ENCODE peak calls at places on chromosome 18, in six cellular contexts. K, C, I, V, N and X are unnamed samples.

GRCh38 chr18:45567123-45567522 is 48.2 kb upstream of the SLC14A2 start:
- DNase-seq in K (peak), V (peak), I (no peak), N (no peak), C (peak), X (no peak)

GRCh38 chr18:37634516-37634915 is 68.9 kb upstream of the CELF4 start:
- DNase-seq in K (no peak), N (no peak), C (no peak), V (no peak), I (no peak), X (no peak)

GRCh38 chr18:48589797-48590519 is 51.1 kb downstream of the CTIF start:
- DNase-seq in V (peak), K (no peak), C (no peak), I (no peak), N (no peak), X (no peak)

GRCh38 chr18:61551586-61551985 is 218.4 kb downstream of the CDH20 start:
- DNase-seq in K (peak), C (peak), I (peak), V (no peak), N (peak), X (peak)

GRCh38 chr18:37489998-37490397 is 75.6 kb downstream of the CELF4 start:
- DNase-seq in C (no peak), V (no peak), K (no peak), N (no peak), I (no peak), X (no peak)

GRCh38 chr18:44887227-44887631 is 206.5 kb downstream of the SETBP1 start:
- DNase-seq in N (no peak), K (peak), V (peak), C (peak), I (peak), X (peak)

GRCh38 chr18:49972535-49972934 is 159.2 kb upstream of the ACAA2 start:
- DNase-seq in C (no peak), V (no peak), N (no peak), K (no peak), I (no peak), X (no peak)

GRCh38 chr18:56748698-56749268 is 97.6 kb downstream of the WDR7 start:
- DNase-seq in V (no peak), I (no peak), K (peak), N (peak), C (peak), X (peak)

GRCh38 chr18:9400197-9400596 is 65.6 kb downstream of the TWSG1 start:
- DNase-seq in C (no peak), I (no peak), V (no peak), K (no peak), N (no peak), X (no peak)

GRCh38 chr18:21833619-21834300 is 93.2 kb downstream of the MIB1 start:
- DNase-seq in N (no peak), K (no peak), C (no peak), I (no peak), V (no peak), X (no peak)

GRCh38 chr18:37674570-37674969 is 109.0 kb upstream of the CELF4 start:
- DNase-seq in N (no peak), I (no peak), C (no peak), V (no peak), K (no peak), X (no peak)

GRCh38 chr18:49907346-49907929 is 94.1 kb upstream of the ACAA2 start:
- DNase-seq in I (no peak), N (no peak), V (no peak), K (no peak), C (peak), X (no peak)

GRCh38 chr18:1222880-1223279 is 318.2 kb downstream of the ADCYAP1 start:
- DNase-seq in V (no peak), C (no peak), N (no peak), K (no peak), I (no peak), X (no peak)

GRCh38 chr18:60413944-60414547 is 41.5 kb upstream of the MC4R start:
- DNase-seq in C (no peak), K (no peak), V (no peak), N (peak), I (peak), X (no peak)

GRCh38 chr18:76977681-76978234 is 154.8 kb downstream of the MBP start:
- DNase-seq in N (no peak), V (no peak), K (no peak), I (no peak), C (no peak), X (no peak)

GRCh38 chr18:76978616-76979015 is 154.0 kb downstream of the MBP start:
- DNase-seq in K (no peak), N (peak), V (no peak), C (no peak), I (no peak), X (no peak)

GRCh38 chr18:76979906-76980305 is 152.7 kb downstream of the MBP start:
- DNase-seq in I (no peak), N (no peak), K (no peak), C (no peak), V (no peak), X (no peak)

GRCh38 chr18:76980663-76981387 is 151.8 kb downstream of the MBP start:
- DNase-seq in N (peak), V (no peak), I (no peak), K (no peak), C (no peak), X (no peak)

DNA sequence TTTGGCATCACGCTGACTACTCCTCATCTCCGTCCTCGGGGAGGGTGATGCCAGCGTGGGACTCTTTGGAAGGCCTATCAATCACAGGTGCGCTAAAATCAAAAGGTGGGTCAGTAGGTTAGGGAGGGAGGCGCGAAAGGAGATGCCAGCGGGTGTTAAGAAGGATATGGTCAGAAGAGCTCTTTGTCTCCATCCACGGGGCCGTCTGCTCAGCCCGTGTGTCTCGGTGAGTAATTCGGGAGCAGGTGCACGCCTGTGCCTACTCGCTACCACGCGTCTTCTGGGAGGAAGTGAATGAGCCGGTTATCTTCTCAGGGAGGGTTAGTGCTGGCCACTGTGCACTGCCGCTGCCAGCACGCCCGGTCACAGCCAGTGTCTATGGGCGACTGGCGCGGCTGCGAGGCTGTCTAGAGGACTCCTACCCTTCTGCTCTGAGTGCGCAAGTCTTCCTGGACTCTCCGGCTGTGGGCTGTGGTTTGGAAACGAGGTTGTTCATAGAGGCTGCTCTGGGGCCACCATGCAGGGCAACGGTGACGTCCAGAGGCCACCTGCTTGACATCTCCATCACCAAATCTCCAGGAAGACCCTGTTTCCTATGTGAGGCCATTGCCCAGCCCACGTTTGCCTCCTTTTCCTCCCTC is 153.4 kb downstream of the MBP start:
- DNase-seq in V (no peak), C (no peak), N (no peak), I (no peak), K (no peak), X (no peak)
- H3K27ac ChIP-seq in V (no peak), C (no peak), N (peak), I (no peak), K (no peak), X (no peak)

GRCh38 chr18:71426441-71426840 is 1117.7 kb downstream of the CBLN2 start:
- DNase-seq in V (no peak), K (no peak), I (no peak), C (no peak), N (no peak), X (no peak)

GRCh38 chr18:71431689-71432088 is 1112.5 kb downstream of the CBLN2 start:
- DNase-seq in N (no peak), C (no peak), K (no peak), I (no peak), V (no peak), X (no peak)

DNA sequence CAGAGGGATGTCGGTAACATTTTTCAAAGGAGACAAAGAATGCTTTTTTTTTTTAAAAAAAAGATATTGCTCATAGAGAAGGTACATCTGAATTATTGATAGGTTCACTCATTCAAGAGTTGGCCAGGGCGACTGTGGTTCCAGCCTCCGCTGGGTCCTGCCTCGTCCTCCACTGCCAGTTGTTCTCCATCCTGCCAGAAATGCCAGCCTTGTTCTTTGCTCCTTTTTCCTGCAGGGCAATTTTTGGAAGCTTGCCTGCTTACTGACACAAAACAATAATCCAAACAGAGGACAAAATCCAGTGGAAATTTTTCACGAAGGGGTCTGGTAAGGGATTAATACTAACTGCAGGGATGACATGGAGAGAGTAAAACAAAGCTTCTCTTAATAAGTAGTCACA is 1113.0 kb downstream of the CBLN2 start:
- DNase-seq in N (no peak), I (no peak), C (no peak), K (no peak), V (no peak), X (no peak)
- H3K27ac ChIP-seq in N (no peak), I (no peak), C (no peak), K (no peak), V (no peak), X (no peak)

DNA sequence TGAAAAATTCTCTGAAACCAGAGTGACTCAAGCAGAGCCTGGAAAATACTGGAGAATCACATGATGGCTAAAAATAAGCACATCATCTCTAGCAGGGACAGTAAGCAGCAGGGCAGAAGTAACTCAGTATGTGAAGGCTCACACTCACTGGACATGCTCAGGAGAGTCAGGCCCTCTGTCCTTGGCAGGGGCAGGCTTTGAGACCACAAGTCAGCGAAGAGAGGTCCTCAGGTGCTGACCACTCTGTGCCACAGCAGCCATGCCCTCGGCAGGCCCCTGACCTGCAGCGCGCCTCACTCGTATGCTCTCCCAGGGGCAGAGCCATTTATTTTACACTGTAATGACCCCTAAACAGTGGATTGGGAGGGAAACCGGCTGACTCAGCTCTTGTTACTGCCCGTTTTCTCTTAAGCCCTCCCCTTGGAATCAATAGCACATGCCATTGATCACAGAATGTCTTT is 76.8 kb downstream of the MAPRE2 start:
- DNase-seq in C (peak), V (no peak), K (peak), N (no peak), I (no peak), X (no peak)
- H3K27ac ChIP-seq in C (peak), V (peak), K (peak), N (no peak), I (no peak), X (no peak)

DNA sequence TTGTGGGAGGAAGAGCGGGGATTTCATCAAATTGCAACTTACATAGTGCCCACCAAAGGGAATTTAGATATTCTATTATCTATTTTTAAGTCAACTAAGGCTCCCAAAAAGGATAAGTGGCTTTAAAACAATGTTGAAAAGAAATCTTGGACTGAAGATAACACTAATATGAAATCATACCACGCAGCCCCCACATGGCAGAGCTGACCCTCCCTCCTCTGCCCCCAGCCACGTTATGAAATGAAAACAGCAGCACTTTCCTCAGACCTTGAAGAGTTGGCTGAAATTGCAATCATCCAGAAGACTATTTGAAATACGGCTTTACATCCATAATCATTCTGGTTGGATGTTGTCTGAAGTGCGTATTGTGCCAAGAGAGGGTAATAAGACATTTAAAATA is 42.8 kb downstream of the MEX3C start:
- DNase-seq in I (no peak), K (no peak), N (no peak), C (no peak), V (no peak), X (no peak)
- H3K27ac ChIP-seq in I (no peak), K (no peak), N (peak), C (no peak), V (no peak), X (no peak)

GRCh38 chr18:25109484-25109883 is 242.5 kb downstream of the ZNF521 start:
- DNase-seq in N (no peak), C (peak), K (peak), I (no peak), V (no peak), X (no peak)
- H3K27ac ChIP-seq in N (no peak), C (no peak), K (no peak), I (no peak), V (no peak), X (no peak)

GRCh38 chr18:58861353-58861752 is 3.3 kb upstream of the ZNF532 start:
- DNase-seq in C (no peak), I (no peak), V (no peak), N (no peak), K (no peak), X (no peak)
- H3K27ac ChIP-seq in C (no peak), I (no peak), V (no peak), N (no peak), K (no peak), X (no peak)

GRCh38 chr18:79436556-79437275 is 41.0 kb downstream of the NFATC1 start:
- DNase-seq in I (no peak), V (no peak), K (no peak), N (no peak), C (no peak), X (no peak)

GRCh38 chr18:79440316-79440715 is 44.6 kb downstream of the NFATC1 start:
- DNase-seq in V (no peak), I (no peak), N (no peak), K (no peak), C (no peak), X (no peak)

GRCh38 chr18:79438089-79438488 is 42.4 kb downstream of the NFATC1 start:
- DNase-seq in I (no peak), K (no peak), C (no peak), N (no peak), V (no peak), X (no peak)

GRCh38 chr18:79439201-79440023 is 43.7 kb downstream of the NFATC1 start:
- DNase-seq in I (no peak), K (no peak), N (no peak), V (no peak), C (peak), X (no peak)

GRCh38 chr18:79438581-79438980 is 42.9 kb downstream of the NFATC1 start:
- DNase-seq in C (no peak), N (no peak), K (no peak), V (no peak), I (no peak), X (no peak)
- H3K27ac ChIP-seq in C (no peak), N (no peak), K (no peak), V (no peak), I (no peak), X (no peak)

GRCh38 chr18:4252840-4253239 is 202.3 kb downstream of the DLGAP1 start:
- DNase-seq in I (no peak), N (no peak), C (no peak), V (no peak), K (no peak), X (no peak)
- H3K27ac ChIP-seq in I (no peak), N (no peak), C (no peak), V (no peak), K (no peak), X (no peak)